ENCODE peak calls at places on chromosomes 11 and 22, in nine cellular contexts. M, T, Q, Y, B, H, N, X and E are unnamed samples.

GRCh38 chr22:33874206-33874605 is 46.1 kb downstream of the LARGE1 start:
- DNase-seq in X (no peak), Q (no peak), N (no peak), Y (no peak), T (no peak), B (no peak), M (no peak), H (no peak), E (peak)

GRCh38 chr11:13152264-13152663 is 125.3 kb upstream of the BMAL1 start:
- DNase-seq in B (no peak), T (no peak), Y (no peak), Q (no peak), N (no peak), M (no peak), H (no peak), X (no peak), E (no peak)

GRCh38 chr11:1864216-1864615 is 11.3 kb downstream of the LSP1 start:
- DNase-seq in H (peak), T (no peak), Q (no peak), B (no peak), X (no peak), M (no peak), N (no peak), Y (peak), E (no peak)

GRCh38 chr11:35619754-35620640 is 1.7 kb downstream of the FJX1 start:
- DNase-seq in Y (peak), H (peak), B (peak), Q (no peak), X (peak), T (peak), M (no peak), N (peak), E (no peak)

GRCh38 chr11:132639986-132640385 is 892.3 kb downstream of the OPCML start:
- DNase-seq in Q (no peak), H (no peak), M (no peak), T (no peak), N (no peak), Y (no peak), X (no peak), B (no peak), E (no peak)

GRCh38 chr11:134654161-134654915 is 242.3 kb upstream of the B3GAT1 start:
- DNase-seq in B (no peak), Y (no peak), M (peak), T (peak), H (no peak), N (no peak), Q (peak), X (no peak), E (peak)

GRCh38 chr11:75549370-75549958 is 12.6 kb upstream of the SERPINH1 start:
- DNase-seq in H (no peak), M (no peak), Y (no peak), B (no peak), T (no peak), Q (no peak), N (no peak), X (no peak), E (no peak)

GRCh38 chr11:128549256-128549944 is 38.0 kb downstream of the ETS1 start:
- DNase-seq in N (no peak), T (peak), Q (no peak), X (no peak), Y (no peak), B (no peak), M (no peak), H (peak), E (no peak)

GRCh38 chr22:20128902-20129746 is 2.5 kb upstream of the ZDHHC8 start:
- DNase-seq in Q (peak), M (no peak), H (no peak), Y (no peak), B (peak), X (peak), N (peak), T (no peak), E (peak)

GRCh38 chr11:125256471-125257010 is 92.0 kb downstream of the PKNOX2 start:
- DNase-seq in H (no peak), Q (no peak), B (no peak), M (no peak), X (no peak), N (no peak), Y (no peak), T (no peak), E (no peak)

GRCh38 chr11:118175600-118176399 is 639 bp downstream of the SCN2B start:
- DNase-seq in X (no peak), T (no peak), M (no peak), N (no peak), Y (no peak), B (no peak), H (no peak), Q (no peak), E (no peak)

GRCh38 chr11:76823481-76824028 is 37.2 kb upstream of the ACER3 start:
- DNase-seq in Q (no peak), T (peak), M (no peak), N (no peak), B (peak), X (no peak), Y (no peak), H (no peak), E (peak)

GRCh38 chr11:1163911-1164735 is 6.4 kb downstream of the MUC5AC start:
- DNase-seq in M (no peak), T (no peak), Q (peak), X (no peak), N (no peak), Y (no peak), B (no peak), H (no peak), E (no peak)

GRCh38 chr22:27238935-27239510 is 562.5 kb downstream of the MN1 start:
- DNase-seq in B (peak), Q (no peak), M (peak), N (no peak), T (peak), H (peak), X (peak), Y (peak), E (no peak)

GRCh38 chr11:6979365-6979764 is 40.8 kb downstream of the ZNF214 start:
- DNase-seq in M (no peak), B (no peak), N (no peak), T (no peak), Y (no peak), H (no peak), Q (no peak), X (no peak), E (no peak)

GRCh38 chr22:20174785-20175596 is 24.1 kb upstream of the CCDC188 start:
- DNase-seq in X (peak), H (no peak), N (peak), Y (no peak), Q (no peak), B (peak), T (no peak), M (no peak), E (no peak)

GRCh38 chr22:19876941-19877625 is 22.4 kb upstream of the GNB1L start:
- DNase-seq in B (no peak), X (no peak), M (no peak), H (no peak), N (no peak), T (no peak), Q (no peak), Y (peak), E (no peak)

GRCh38 chr11:126768702-126769101 is 231.9 kb downstream of the KIRREL3 start:
- DNase-seq in X (no peak), Q (no peak), H (no peak), Y (no peak), T (no peak), B (no peak), M (no peak), N (no peak), E (no peak)

GRCh38 chr22:29065468-29066190 is 4.0 kb upstream of the C22orf31 start:
- DNase-seq in H (no peak), Y (no peak), B (no peak), X (no peak), N (no peak), M (no peak), T (no peak), Q (no peak), E (no peak)

GRCh38 chr11:60389279-60389910 is 6.9 kb upstream of the MS4A14 start:
- DNase-seq in B (no peak), H (no peak), Y (no peak), M (no peak), Q (no peak), T (no peak), X (no peak), N (no peak), E (no peak)

GRCh38 chr22:32858121-32858703 is 56.7 kb downstream of the TIMP3 start:
- DNase-seq in B (no peak), Q (no peak), H (no peak), Y (no peak), X (no peak), M (no peak), T (no peak), N (no peak), E (no peak)

GRCh38 chr22:35575116-35575748 is 34.6 kb downstream of the RASD2 start:
- DNase-seq in B (peak), T (no peak), H (no peak), Q (no peak), X (no peak), M (no peak), N (peak), Y (no peak), E (no peak)

GRCh38 chr11:16871368-16871767 is 132.9 kb downstream of the C11orf58 start:
- DNase-seq in H (no peak), M (no peak), B (no peak), Q (no peak), X (no peak), N (no peak), Y (no peak), T (no peak), E (no peak)

GRCh38 chr11:68441466-68442230 is 18.9 kb upstream of the PPP6R3 start:
- DNase-seq in Q (no peak), M (no peak), H (no peak), N (no peak), B (no peak), Y (no peak), T (no peak), X (no peak), E (no peak)

GRCh38 chr11:121881806-121882205 is 234.2 kb downstream of the BLID start:
- DNase-seq in Q (no peak), H (no peak), M (no peak), X (no peak), Y (no peak), T (no peak), B (no peak), N (no peak), E (no peak)

DNA sequence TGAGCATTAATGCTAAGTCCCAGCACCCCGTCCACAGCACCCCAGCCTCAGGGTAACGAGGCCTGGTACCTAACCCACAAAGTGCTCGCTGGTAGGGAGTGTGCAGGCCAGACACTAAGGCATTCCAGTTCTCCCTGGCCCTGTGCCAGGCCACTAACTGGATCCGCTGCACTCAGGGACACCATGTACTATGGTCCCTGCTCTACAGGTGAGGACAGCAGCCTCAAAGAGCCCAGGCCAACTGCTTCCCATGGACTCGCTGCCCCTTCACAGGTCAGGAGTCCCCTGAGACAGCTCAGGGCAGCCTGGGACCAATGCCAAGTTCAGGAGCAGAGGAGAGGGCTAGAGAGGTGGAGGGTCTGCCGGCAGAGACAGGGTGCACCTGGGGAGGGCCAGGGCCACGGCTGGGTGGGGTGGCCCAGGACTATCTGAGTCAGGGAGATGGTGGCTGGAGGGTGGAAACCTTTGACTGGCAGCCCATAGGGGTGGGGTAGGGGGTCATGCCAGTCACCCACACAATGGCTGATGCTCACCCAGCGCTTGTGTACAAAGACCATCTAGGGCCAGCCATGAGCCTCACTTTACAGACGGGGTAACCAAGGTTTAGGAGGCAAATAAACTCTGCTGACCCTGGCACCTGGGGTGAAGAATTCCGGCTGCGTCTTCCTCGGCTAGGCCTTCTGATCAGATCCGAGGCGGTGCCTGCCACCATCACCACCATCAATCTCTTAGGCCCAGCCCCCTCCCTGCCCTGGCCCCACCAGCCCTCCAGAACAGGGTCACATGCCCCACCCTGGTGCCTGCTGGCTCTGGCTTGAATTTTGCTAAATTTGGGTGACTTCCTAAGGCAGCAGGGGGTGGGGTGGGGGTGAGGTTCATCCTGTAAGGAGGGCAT is 5.6 kb downstream of the OSBPL5 start:
- DNase-seq in Q (peak), X (peak), B (no peak), H (peak), Y (peak), N (no peak), T (no peak), M (peak), E (no peak)
- H3K27ac ChIP-seq in Q (peak), X (no peak), B (no peak), H (peak), Y (peak), N (no peak), T (peak), M (no peak), E (peak)

GRCh38 chr11:11403763-11404725 is 51.0 kb upstream of the CSNK2A3 start:
- DNase-seq in T (peak), X (no peak), N (no peak), B (no peak), Q (no peak), M (peak), Y (peak), H (no peak), E (no peak)

GRCh38 chr11:11397043-11397415 is 44.0 kb upstream of the CSNK2A3 start:
- DNase-seq in X (no peak), M (no peak), B (no peak), T (no peak), N (no peak), Q (no peak), Y (no peak), H (no peak), E (no peak)

GRCh38 chr11:11401960-11402359 is 48.9 kb upstream of the CSNK2A3 start:
- DNase-seq in B (no peak), Q (no peak), Y (no peak), N (no peak), T (no peak), H (no peak), M (no peak), X (no peak), E (no peak)

GRCh38 chr11:11400121-11400520 is 47.1 kb upstream of the CSNK2A3 start:
- DNase-seq in X (no peak), N (no peak), H (no peak), Y (no peak), B (no peak), Q (no peak), T (no peak), M (no peak), E (no peak)

GRCh38 chr11:11400635-11401232 is 47.7 kb upstream of the CSNK2A3 start:
- DNase-seq in N (peak), Q (no peak), H (no peak), T (no peak), M (no peak), Y (no peak), X (no peak), B (peak), E (no peak)
- TF ChIP-seq CTCF in N (peak), Q (no peak), H (peak), T (no peak), M (no peak), Y (no peak), X (peak), B (peak), E (no peak)

GRCh38 chr11:130871616-130872015 is 44.7 kb downstream of the SNX19 start:
- DNase-seq in M (no peak), N (no peak), T (no peak), X (no peak), Q (no peak), B (no peak), Y (no peak), H (no peak), E (no peak)

GRCh38 chr11:130872102-130872501 is 44.2 kb downstream of the SNX19 start:
- DNase-seq in Q (no peak), Y (no peak), T (no peak), H (no peak), N (no peak), B (no peak), X (no peak), M (no peak), E (no peak)

GRCh38 chr11:130873766-130874165 is 42.5 kb downstream of the SNX19 start:
- DNase-seq in N (no peak), Y (no peak), T (no peak), M (no peak), Q (no peak), H (no peak), X (no peak), B (no peak), E (no peak)

GRCh38 chr11:130872513-130872912 is 43.8 kb downstream of the SNX19 start:
- DNase-seq in B (no peak), Q (no peak), M (no peak), X (no peak), N (no peak), T (no peak), Y (no peak), H (no peak), E (no peak)

DNA sequence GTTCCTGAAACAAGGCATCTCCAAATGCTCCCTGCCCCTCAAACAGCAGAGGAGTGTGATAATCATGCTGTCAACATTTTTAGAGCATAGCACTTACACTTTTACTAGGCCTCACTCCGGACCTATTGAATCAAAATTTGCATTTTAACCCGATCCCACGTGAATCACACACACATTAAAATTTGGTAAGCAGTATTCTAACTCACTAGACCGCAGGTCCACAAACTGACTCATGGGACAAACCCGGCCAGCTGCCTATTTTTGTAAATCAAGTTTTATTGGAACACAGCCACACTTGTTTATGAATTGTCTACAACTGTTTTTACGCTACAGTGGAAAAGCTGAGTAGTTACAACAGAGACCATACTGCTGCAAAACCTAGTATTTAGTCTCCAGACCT is 43.3 kb downstream of the SNX19 start:
- DNase-seq in H (no peak), T (no peak), M (no peak), X (no peak), N (no peak), B (no peak), Y (no peak), Q (no peak), E (no peak)
- H3K27ac ChIP-seq in H (peak), T (peak), M (peak), X (no peak), N (no peak), B (no peak), Y (no peak), Q (peak), E (no peak)

DNA sequence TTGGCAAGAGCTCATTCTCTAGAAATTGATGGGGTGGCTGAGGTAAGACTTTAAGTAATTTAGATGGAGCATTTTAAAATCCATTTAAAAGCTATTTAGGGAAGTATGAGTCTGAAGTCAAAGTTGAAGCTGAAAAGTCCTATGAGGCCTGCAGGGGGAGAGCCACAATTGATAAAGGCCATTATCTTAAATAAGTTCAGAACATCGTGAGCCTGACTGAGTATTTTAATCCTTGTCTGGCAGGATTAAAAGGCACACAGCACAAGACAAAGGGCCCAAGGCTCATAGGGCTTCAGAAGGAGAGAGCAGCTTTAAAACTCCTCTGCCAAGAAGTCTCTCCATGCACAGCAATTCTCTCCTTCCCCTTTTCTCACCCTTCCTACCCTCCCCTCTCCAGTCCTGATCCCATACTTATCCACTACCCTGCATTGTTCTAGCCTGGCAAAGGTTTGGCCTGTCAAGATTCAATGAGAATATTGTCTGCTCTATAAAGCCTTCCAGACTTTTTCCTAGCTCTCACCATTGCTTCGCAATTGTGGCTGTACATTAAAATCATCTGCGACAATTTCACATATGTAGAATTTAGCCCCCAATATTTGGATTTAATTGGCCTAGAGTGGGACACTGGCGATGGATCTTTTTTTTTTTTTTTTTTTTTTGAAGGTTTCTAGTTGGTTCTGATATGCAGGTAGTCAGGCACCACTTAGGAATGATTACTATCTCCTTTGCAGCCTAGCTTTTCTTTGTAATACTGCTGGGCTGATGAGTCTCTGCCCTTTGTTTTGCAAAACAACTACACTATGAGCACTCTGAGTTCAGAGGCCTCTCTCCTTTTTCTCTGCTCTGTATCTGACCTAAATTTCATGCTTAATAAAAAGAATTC is 1312.8 kb downstream of the FAM181B start:
- DNase-seq in B (no peak), T (no peak), H (no peak), X (peak), N (peak), Q (no peak), M (no peak), Y (no peak), E (no peak)
- TF ChIP-seq CTCF in B (no peak), T (no peak), H (no peak), X (no peak), N (peak), Q (no peak), M (no peak), Y (no peak), E (no peak)

GRCh38 chr22:37515902-37516301 is 3.3 kb downstream of the CARD10 start:
- DNase-seq in B (no peak), T (no peak), H (no peak), Y (no peak), N (no peak), M (no peak), X (no peak), Q (no peak), E (no peak)
- H3K27ac ChIP-seq in B (no peak), T (no peak), H (no peak), Y (no peak), N (no peak), M (no peak), X (no peak), Q (no peak), E (no peak)

GRCh38 chr22:50626856-50627451 is 998 bp downstream of the ARSA start:
- DNase-seq in X (no peak), T (no peak), N (no peak), M (no peak), Q (peak), B (no peak), H (no peak), Y (no peak), E (peak)

GRCh38 chr22:50626314-50626855 is 1.6 kb downstream of the ARSA start:
- DNase-seq in M (no peak), T (no peak), N (no peak), H (no peak), Y (no peak), X (no peak), B (no peak), Q (peak), E (no peak)

GRCh38 chr22:50627452-50627913 is 469 bp downstream of the ARSA start:
- DNase-seq in Y (no peak), N (no peak), T (no peak), M (no peak), Q (peak), X (peak), B (no peak), H (no peak), E (peak)

GRCh38 chr22:50628543-50629134 is 687 bp upstream of the ARSA start:
- DNase-seq in M (no peak), T (no peak), N (no peak), H (no peak), X (no peak), Q (peak), B (no peak), Y (no peak), E (peak)

GRCh38 chr22:50627914-50628542 is at the start of gene ARSA:
- DNase-seq in N (peak), H (peak), X (peak), M (peak), Y (peak), Q (peak), T (peak), B (peak), E (peak)
- TF ChIP-seq CTCF in N (peak), H (peak), X (peak), M (peak), Y (peak), Q (peak), T (no peak), B (no peak), E (no peak)

GRCh38 chr22:25898707-25899365 is 156.8 kb downstream of the MYO18B start:
- DNase-seq in B (peak), Q (no peak), Y (no peak), X (peak), H (no peak), T (no peak), N (peak), M (no peak), E (no peak)
- H3K27ac ChIP-seq in B (no peak), Q (no peak), Y (no peak), X (no peak), H (no peak), T (no peak), N (no peak), M (peak), E (no peak)

GRCh38 chr11:67406969-67407699 is 3.3 kb downstream of the TBC1D10C start:
- DNase-seq in B (peak), Q (no peak), T (no peak), Y (peak), X (no peak), N (peak), H (no peak), M (no peak), E (no peak)
- TF ChIP-seq CTCF in B (no peak), Q (no peak), T (no peak), Y (no peak), X (no peak), N (peak), H (no peak), M (no peak), E (no peak)

GRCh38 chr11:33722579-33723234 is 13.5 kb downstream of the CD59 start:
- DNase-seq in X (no peak), Q (no peak), N (no peak), Y (no peak), B (peak), T (no peak), M (peak), H (peak), E (no peak)
- H3K27ac ChIP-seq in X (no peak), Q (peak), N (no peak), Y (peak), B (peak), T (peak), M (peak), H (peak), E (peak)